ENCODE peak calls at places on chromosomes 4 and X, in five cellular contexts. D is GM13976; T is M059J; G is activated T-cell treated with anti-CD3 and anti-CD28 coated beads, Interleukin-2, amount 50 U/mL, for 72 hours; V is uterus. J is an unnamed sample.

GRCh38 chrX:151153086-151153485 is 23.3 kb upstream of the GPR50 start:
- DNase-seq in D (no peak), T (peak), G (no peak), V (no peak), J (no peak)

GRCh38 chr4:103085555-103086196 is 9.1 kb upstream of the SLC9B2 start:
- DNase-seq in D (no peak), T (no peak), G (no peak), V (no peak), J (no peak)

GRCh38 chr4:87006531-87007344 is 71.9 kb downstream of the AFF1 start:
- DNase-seq in D (peak), T (peak), G (peak), V (peak), J (peak)

GRCh38 chrX:25219480-25219879 is 203.7 kb upstream of the ARX start:
- DNase-seq in D (no peak), T (no peak), G (no peak), V (no peak), J (no peak)

GRCh38 chr4:38060829-38061431 is 100.7 kb downstream of the PTTG2 start:
- DNase-seq in D (no peak), T (peak), G (no peak), V (no peak), J (no peak)

GRCh38 chr4:118732591-118733330 is 47.6 kb downstream of the METTL14 start:
- DNase-seq in D (no peak), T (no peak), G (no peak), V (no peak), J (no peak)

GRCh38 chr4:19026281-19026680 is 1004.7 kb upstream of the LCORL start:
- DNase-seq in D (no peak), T (peak), G (no peak), V (no peak), J (no peak)

GRCh38 chrX:24928114-24928513 is 87.7 kb downstream of the ARX start:
- DNase-seq in D (no peak), T (no peak), G (no peak), V (no peak), J (no peak)

GRCh38 chr4:13821522-13821921 is 194.0 kb upstream of the BOD1L1 start:
- DNase-seq in D (no peak), T (peak), G (no peak), V (no peak), J (no peak)

J was measured in GM10248.